ENCODE peak calls at places on chromosomes 12 and 14, in five cellular contexts. H, G, F, I and C are unnamed samples.
A peak's percentile ranks its signal among the peaks of the same experiment; 100 is the strongest.

GRCh38 chr12:32413412-32413811 is 14.1 kb downstream of the FGD4 start:
- DNase-seq in H (no peak), G (no peak), F (no peak), I (no peak), C (no peak)

GRCh38 chr12:123141615-123142517 is 9.0 kb downstream of the PITPNM2 start:
- DNase-seq in H (no peak), G (peak; percentile 36), F (no peak), I (peak; percentile 24), C (no peak)

GRCh38 chr12:32761716-32762115 is 6.0 kb upstream of the YARS2 start:
- DNase-seq in H (no peak), G (no peak), F (no peak), I (no peak), C (no peak)

GRCh38 chr12:98421336-98421735 is 94.1 kb upstream of the TMPO start:
- DNase-seq in H (no peak), G (no peak), F (no peak), I (no peak), C (no peak)

GRCh38 chr12:53078425-53079225 is 565 bp downstream of the SPRYD3 start:
- DNase-seq in H (no peak), G (no peak), F (no peak), I (no peak), C (peak; percentile 59)

GRCh38 chr12:31750747-31751039 is 21.9 kb upstream of the AMN1 start:
- DNase-seq in H (no peak), G (no peak), F (no peak), I (no peak), C (no peak)

GRCh38 chr14:70121521-70121920 is 67.2 kb downstream of the SLC8A3 start:
- DNase-seq in H (no peak), G (peak; percentile 42), F (no peak), I (no peak), C (no peak)

GRCh38 chr12:51475543-51475942 is 50.9 kb downstream of the SLC4A8 start:
- DNase-seq in H (no peak), G (no peak), F (no peak), I (no peak), C (no peak)